ENCODE peak calls at places on chromosomes 12 and 14, in six cellular contexts. F is ACHN; E is cerebellum; Y is activated naive CD8-positive, alpha-beta T cell treated with anti-CD3 and anti-CD28 coated beads, Interleukin-2, amount 50 U/mL, for 24 hours; K is immature natural killer cell; L is COR-L47. J is an unnamed sample.

GRCh38 chr14:76877871-76878270 is 51.7 kb downstream of the LRRC74A start:
- DNase-seq in Y (no peak), K (no peak), F (no peak), L (no peak), E (no peak), J (no peak)

GRCh38 chr12:27766587-27766986 is 13.4 kb upstream of the KLHL42 start:
- DNase-seq in E (no peak), F (no peak), K (no peak), L (no peak), Y (no peak), J (no peak)

GRCh38 chr12:21800011-21800410 is 25.5 kb upstream of the KCNJ8 start:
- DNase-seq in K (no peak), L (no peak), Y (no peak), E (no peak), F (peak), J (no peak)

GRCh38 chr14:65832431-65833253 is 420.1 kb downstream of the FUT8 start:
- DNase-seq in K (no peak), E (no peak), L (no peak), Y (no peak), F (peak), J (peak)

GRCh38 chr12:11794311-11794710 is 144.8 kb downstream of the ETV6 start:
- DNase-seq in E (no peak), F (no peak), Y (no peak), K (no peak), L (no peak), J (no peak)

GRCh38 chr12:97148941-97149559 is 242.0 kb downstream of the NEDD1 start:
- DNase-seq in Y (peak), E (no peak), K (peak), L (peak), F (peak), J (peak)

GRCh38 chr12:109879332-109880048 is 851 bp downstream of the GLTP start:
- DNase-seq in E (no peak), F (no peak), Y (no peak), K (no peak), L (no peak), J (no peak)

GRCh38 chr12:115354476-115354890 is 670.5 kb upstream of the TBX3 start:
- DNase-seq in Y (no peak), F (peak), E (no peak), K (no peak), L (no peak), J (no peak)

GRCh38 chr12:109029411-109029810 is 8.5 kb upstream of the SVOP start:
- DNase-seq in K (no peak), F (no peak), E (no peak), Y (no peak), L (no peak), J (no peak)

GRCh38 chr12:32053881-32054624 is 52.6 kb upstream of the BICD1 start:
- DNase-seq in F (no peak), E (no peak), Y (no peak), L (no peak), K (no peak), J (no peak)

GRCh38 chr12:57111046-57111698 is at the start of gene STAT6:
- DNase-seq in F (peak), Y (peak), K (peak), E (no peak), L (no peak), J (no peak)

J was measured in NCI-H1105 treated with DMSO at 0.1 percent for 48 hours.